ENCODE peak calls at places on chromosomes 5 and 9, in four cellular contexts. X, Q, I and U are unnamed samples.

GRCh38 chr9:122378236-122378635 is 7.4 kb downstream of the PTGS1 start:
- DNase-seq in X (peak), Q (no peak), I (no peak), U (no peak)

GRCh38 chr9:68914751-68915150 is 99.2 kb downstream of the PRKACG start:
- DNase-seq in X (no peak), Q (no peak), I (no peak), U (no peak)

GRCh38 chr5:159838551-159839222 is 77.6 kb upstream of the ADRA1B start:
- DNase-seq in X (no peak), Q (no peak), I (no peak), U (no peak)

GRCh38 chr5:139651863-139652787 is 4.0 kb downstream of the CXXC5 start:
- DNase-seq in X (peak), Q (peak), I (no peak), U (no peak)

GRCh38 chr5:53782620-53783019 is 222.2 kb downstream of the NDUFS4 start:
- DNase-seq in X (no peak), Q (no peak), I (no peak), U (no peak)

GRCh38 chr5:80181618-80182211 is 74.1 kb downstream of the SERINC5 start:
- DNase-seq in X (no peak), Q (no peak), I (no peak), U (no peak)

GRCh38 chr5:116881921-116882531 is 307.4 kb upstream of the SEMA6A start:
- DNase-seq in X (no peak), Q (no peak), I (no peak), U (no peak)

GRCh38 chr9:94829380-94830070 is 103.0 kb downstream of the AOPEP start:
- DNase-seq in X (no peak), Q (no peak), I (no peak), U (no peak)

GRCh38 chr5:141567513-141568117 is 51.2 kb downstream of the DIAPH1 start:
- DNase-seq in X (no peak), Q (no peak), I (no peak), U (no peak)

GRCh38 chr9:16884952-16885513 is 14.6 kb upstream of the BNC2 start:
- DNase-seq in X (no peak), Q (no peak), I (peak), U (peak)

GRCh38 chr9:35795701-35796100 is 4.3 kb downstream of the NPR2 start:
- DNase-seq in X (no peak), Q (no peak), I (no peak), U (no peak)

GRCh38 chr5:40551706-40552557 is 127.8 kb upstream of the PTGER4 start:
- DNase-seq in X (no peak), Q (no peak), I (peak), U (peak)

GRCh38 chr5:16934669-16935068 is 1.4 kb downstream of the MYO10 start:
- DNase-seq in X (no peak), Q (no peak), I (no peak), U (no peak)

GRCh38 chr5:149780043-149780737 is 50.1 kb downstream of the PPARGC1B start:
- DNase-seq in X (no peak), Q (no peak), I (no peak), U (no peak)

GRCh38 chr5:58299266-58299665 is 160.6 kb downstream of the PLK2 start:
- DNase-seq in X (no peak), Q (no peak), I (no peak), U (no peak)

GRCh38 chr9:35553670-35554543 is 51.2 kb upstream of the TESK1 start:
- DNase-seq in X (peak), Q (peak), I (peak), U (peak)

GRCh38 chr9:95102572-95102971 is 214.9 kb downstream of the FANCC start:
- DNase-seq in X (no peak), Q (no peak), I (no peak), U (no peak)

GRCh38 chr9:36985769-36986547 is 48.1 kb downstream of the PAX5 start:
- DNase-seq in X (no peak), Q (no peak), I (no peak), U (no peak)

GRCh38 chr9:122307036-122307435 is 42.4 kb downstream of the MRRF start:
- DNase-seq in X (no peak), Q (no peak), I (no peak), U (no peak)

GRCh38 chr5:142255831-142256230 is 69.0 kb downstream of the SPRY4 start:
- DNase-seq in X (no peak), Q (no peak), I (no peak), U (no peak)

GRCh38 chr9:110104201-110104845 is 103.6 kb downstream of the C9orf152 start:
- DNase-seq in X (no peak), Q (no peak), I (no peak), U (no peak)

GRCh38 chr5:37989884-37990283 is 150.0 kb upstream of the GDNF start:
- DNase-seq in X (no peak), Q (no peak), I (no peak), U (no peak)

GRCh38 chr9:71518045-71518888 is 250.0 kb downstream of the CEMIP2 start:
- DNase-seq in X (no peak), Q (no peak), I (peak), U (no peak)

GRCh38 chr5:8848997-8849585 is 696.8 kb downstream of the SEMA5A start:
- DNase-seq in X (no peak), Q (no peak), I (no peak), U (no peak)

GRCh38 chr5:120806132-120806531 is 342.0 kb downstream of the PRR16 start:
- DNase-seq in X (no peak), Q (no peak), I (no peak), U (peak)

GRCh38 chr5:121968910-121969607 is 7.3 kb downstream of the SRFBP1 start:
- DNase-seq in X (no peak), Q (no peak), I (peak), U (peak)

GRCh38 chr5:157471709-157472108 is 11.7 kb downstream of the NIPAL4 start:
- DNase-seq in X (no peak), Q (peak), I (no peak), U (no peak)

GRCh38 chr5:36151434-36152323 is at the start of the genes LMBRD2 and SKP2:
- DNase-seq in X (peak), Q (peak), I (peak), U (peak)

GRCh38 chr9:87595605-87596004 is 97.9 kb downstream of the DAPK1 start:
- DNase-seq in X (no peak), Q (no peak), I (no peak), U (no peak)

GRCh38 chr9:16282216-16282615 is 588.3 kb downstream of the BNC2 start:
- DNase-seq in X (no peak), Q (no peak), I (no peak), U (peak)

GRCh38 chr9:130662099-130662926 is 2.1 kb upstream of the PRDM12 start:
- DNase-seq in X (no peak), Q (no peak), I (no peak), U (no peak)

GRCh38 chr5:138789771-138790242 is 36.6 kb downstream of the CTNNA1 start:
- DNase-seq in X (no peak), Q (peak), I (peak), U (no peak)

GRCh38 chr9:14957054-14957453 is 46.8 kb upstream of the FREM1 start:
- DNase-seq in X (no peak), Q (no peak), I (no peak), U (no peak)

GRCh38 chr5:36300181-36300926 is 1.3 kb downstream of the RANBP3L start:
- DNase-seq in X (no peak), Q (no peak), I (no peak), U (peak)

GRCh38 chr9:94002316-94003140 is 47.4 kb upstream of the BARX1 start:
- DNase-seq in X (no peak), Q (peak), I (peak), U (peak)

GRCh38 chr5:115309751-115310370 is 13.4 kb upstream of the CCDC112 start:
- DNase-seq in X (no peak), Q (peak), I (no peak), U (peak)
- TF ChIP-seq CTCF in X (peak), Q (peak), I (peak), U (peak)

GRCh38 chr9:26975728-26976707 is 19.8 kb downstream of the IFT74 start:
- DNase-seq in X (no peak), Q (no peak), I (no peak), U (no peak)
- TF ChIP-seq CTCF in X (no peak), Q (no peak), I (peak), U (peak)

GRCh38 chr5:82164957-82165698 is 113.0 kb downstream of the RPS23 start:
- DNase-seq in X (no peak), Q (no peak), I (peak), U (no peak)
- TF ChIP-seq CTCF in X (no peak), Q (no peak), I (no peak), U (no peak)

GRCh38 chr5:171926311-171926710 is 80.1 kb downstream of the FBXW11 start:
- DNase-seq in X (no peak), Q (no peak), I (no peak), U (no peak)

GRCh38 chr5:171924493-171925122 is 81.8 kb downstream of the FBXW11 start:
- DNase-seq in X (no peak), Q (no peak), I (no peak), U (no peak)

GRCh38 chr5:171931163-171931562 is 75.3 kb downstream of the FBXW11 start:
- DNase-seq in X (no peak), Q (peak), I (no peak), U (no peak)

GRCh38 chr5:171927345-171927941 is 79.0 kb downstream of the FBXW11 start:
- DNase-seq in X (no peak), Q (no peak), I (no peak), U (no peak)
- TF ChIP-seq CTCF in X (no peak), Q (peak), I (peak), U (peak)